ENCODE peak calls at places on chromosomes 5 and 9, in seven cellular contexts. I, Q, U, O, J, A and G are unnamed samples.

GRCh38 chr5:80860934-80861613 is 99.1 kb upstream of the RASGRF2 start:
- DNase-seq in A (no peak), O (no peak), Q (no peak), J (no peak), I (no peak), U (no peak), G (no peak)

GRCh38 chr5:150527808-150528207 is 19.9 kb downstream of the NDST1 start:
- DNase-seq in A (peak; percentile 61), O (no peak), I (no peak), Q (no peak), U (no peak), J (no peak), G (no peak)

GRCh38 chr5:140827704-140828401 is at the start of gene PCDHA6:
- DNase-seq in J (no peak), Q (no peak), A (no peak), O (no peak), I (no peak), U (no peak), G (no peak)

GRCh38 chr5:52799358-52799982 is 11.8 kb downstream of the ITGA1 start:
- DNase-seq in J (no peak), A (peak; percentile 61), U (peak; percentile 59), O (no peak), I (peak; percentile 38), Q (peak; percentile 18), G (no peak)

GRCh38 chr9:109250311-109250741 is 70.5 kb downstream of the EPB41L4B start:
- DNase-seq in I (no peak), U (no peak), A (no peak), J (no peak), O (peak; percentile 47), Q (no peak), G (no peak)

GRCh38 chr9:32524558-32525461 is 1.2 kb downstream of the RIGI start:
- DNase-seq in O (no peak), I (peak; percentile 71), J (peak; percentile 12), A (no peak), Q (peak; percentile 15), U (peak; percentile 16), G (peak; percentile 24)

GRCh38 chr5:73825219-73825618 is 199.2 kb downstream of the ARHGEF28 start:
- DNase-seq in U (no peak), A (no peak), I (no peak), J (no peak), Q (no peak), O (no peak), G (no peak)

GRCh38 chr9:86721843-86722705 is 225.2 kb downstream of the GAS1 start:
- DNase-seq in I (no peak), U (peak; percentile 86), O (no peak), Q (peak; percentile 16), A (no peak), J (peak; percentile 58), G (peak; percentile 71)

GRCh38 chr9:17082343-17082742 is 52.5 kb upstream of the CNTLN start:
- DNase-seq in U (peak; percentile 32), A (no peak), J (peak; percentile 36), O (no peak), Q (no peak), I (no peak), G (no peak)

GRCh38 chr5:138542120-138542955 is 698 bp downstream of the ETF1 start:
- DNase-seq in U (no peak), A (no peak), Q (no peak), J (no peak), I (peak; percentile 27), O (peak; percentile 88), G (no peak)

GRCh38 chr5:149892594-149892993 is 52.0 kb downstream of the PDE6A start:
- DNase-seq in J (no peak), I (no peak), Q (no peak), A (no peak), U (no peak), O (no peak), G (no peak)

GRCh38 chr5:156879665-156880285 is 29.7 kb downstream of the PPP1R2B start:
- DNase-seq in U (no peak), O (no peak), I (no peak), J (no peak), Q (no peak), A (no peak), G (no peak)

GRCh38 chr5:82004511-82004910 is 32.7 kb downstream of the ATG10 start:
- DNase-seq in I (no peak), Q (no peak), U (no peak), A (no peak), O (no peak), J (no peak), G (no peak)

GRCh38 chr5:37767251-37767650 is 72.6 kb downstream of the GDNF start:
- DNase-seq in I (no peak), U (no peak), O (no peak), A (no peak), Q (no peak), J (no peak), G (no peak)

GRCh38 chr5:93158841-93159240 is 422.2 kb downstream of the NR2F1-AS1 start:
- DNase-seq in Q (no peak), U (no peak), J (no peak), I (no peak), A (no peak), O (no peak), G (no peak)

GRCh38 chr5:110054240-110054639 is 364.5 kb downstream of the MAN2A1 start:
- DNase-seq in O (no peak), I (peak; percentile 28), A (no peak), U (no peak), Q (peak; percentile 8), J (no peak), G (no peak)

GRCh38 chr9:21681641-21682040 is 120.8 kb upstream of the MTAP start:
- DNase-seq in Q (no peak), A (no peak), O (no peak), J (no peak), U (no peak), I (no peak), G (no peak)

GRCh38 chr5:75052461-75053285 is at the start of gene GCNT4:
- DNase-seq in A (peak; percentile 74), O (no peak), J (peak; percentile 36), I (peak; percentile 52), U (peak; percentile 28), Q (peak; percentile 17), G (no peak)

GRCh38 chr9:76114144-76114543 is 223.7 kb downstream of the PCSK5 start:
- DNase-seq in O (no peak), J (peak; percentile 61), U (no peak), A (no peak), I (no peak), Q (no peak), G (no peak)

GRCh38 chr9:98369066-98369425 is 113.6 kb upstream of the TBC1D2 start:
- DNase-seq in O (peak; percentile 72), U (no peak), J (no peak), Q (no peak), I (no peak), A (no peak), G (no peak)

GRCh38 chr5:75331-76320 is 16.3 kb upstream of the PLEKHG4B start:
- DNase-seq in I (no peak), A (no peak), J (no peak), Q (no peak), O (no peak), U (no peak), G (no peak)

GRCh38 chr9:130741831-130742449 is 48.4 kb downstream of the EXOSC2 start:
- DNase-seq in I (no peak), U (no peak), Q (no peak), J (no peak), A (no peak), O (no peak), G (no peak)

GRCh38 chr5:167970002-167970401 is 321.4 kb upstream of the WWC1 start:
- DNase-seq in Q (no peak), U (no peak), A (no peak), I (no peak), J (no peak), O (no peak), G (no peak)

GRCh38 chr5:57836921-57837320 is 354.3 kb upstream of the ACTBL2 start:
- DNase-seq in J (no peak), A (no peak), O (no peak), U (no peak), I (no peak), Q (no peak), G (no peak)

GRCh38 chr9:99818439-99818992 is 3.2 kb upstream of the NR4A3 start:
- DNase-seq in U (no peak), A (no peak), Q (no peak), J (no peak), I (no peak), O (no peak), G (no peak)

GRCh38 chr9:99821187-99822095 is at the start of gene NR4A3:
- DNase-seq in U (peak; percentile 93), Q (peak; percentile 95), O (peak; percentile 98), A (peak; percentile 94), J (peak; percentile 92), I (peak; percentile 96), G (peak; percentile 90)

GRCh38 chr9:99819123-99819483 is 2.6 kb upstream of the NR4A3 start:
- DNase-seq in Q (no peak), A (no peak), O (no peak), J (no peak), U (no peak), I (no peak), G (no peak)

GRCh38 chr9:99820330-99821186 is 1.1 kb upstream of the NR4A3 start:
- DNase-seq in Q (peak; percentile 64), A (no peak), I (peak; percentile 68), U (peak; percentile 81), O (peak; percentile 97), J (peak; percentile 74), G (peak; percentile 74)

GRCh38 chr9:99819484-99820329 is 2.0 kb upstream of the NR4A3 start:
- DNase-seq in Q (peak; percentile 85), O (peak; percentile 98), U (peak; percentile 94), A (peak; percentile 96), J (peak; percentile 94), I (peak; percentile 91), G (peak; percentile 90)
- H3K4me3 ChIP-seq in Q (peak overlapping the region; percentile 77), O (peak overlapping the region; percentile 81), U (peak overlapping the region; percentile 81), A (peak overlapping the region; percentile 66), J (peak overlapping the region; percentile 96), I (peak overlapping the region; percentile 71), G (peak overlapping the region; percentile 78)

DNA sequence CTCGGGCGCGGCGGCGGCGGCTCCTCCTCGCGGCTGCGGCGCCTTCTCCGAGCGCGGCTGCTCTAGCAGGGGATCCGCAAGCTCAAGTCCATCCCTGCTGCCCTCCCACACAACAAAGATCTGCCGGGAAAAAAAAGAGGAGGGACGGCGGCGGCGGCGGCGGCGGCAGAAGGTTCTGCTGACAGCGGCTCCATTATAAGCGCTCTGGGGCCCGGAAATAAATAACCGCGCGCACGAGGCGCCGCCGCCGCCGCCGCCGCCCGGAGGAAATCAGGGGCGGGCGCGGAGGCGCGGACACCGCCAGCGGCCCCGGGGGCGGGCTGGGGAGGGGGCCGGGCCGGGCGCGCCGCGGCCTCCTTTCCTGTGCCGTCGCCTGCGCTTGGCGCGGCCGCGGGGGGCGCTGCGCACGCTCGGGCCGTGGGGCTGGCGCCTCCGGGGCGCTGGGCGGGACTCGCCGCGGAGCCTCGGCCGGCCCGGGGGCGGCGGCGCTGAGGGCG is at the start of gene ANKH:
- DNase-seq in J (peak; percentile 73), I (peak; percentile 82), O (no peak), U (peak; percentile 63), A (peak; percentile 90), Q (peak; percentile 79), G (peak; percentile 53)
- TF ChIP-seq POLR2A in J (no peak), I (no peak), O (no peak), U (no peak), A (no peak), Q (peak; percentile 18), G (no peak)

GRCh38 chr5:36237756-36238155 is 4.0 kb downstream of the NADK2 start:
- DNase-seq in Q (no peak), I (no peak), A (no peak), J (no peak), O (no peak), U (no peak), G (no peak)
- H3K4me3 ChIP-seq in Q (no peak overlapping the region), I (no peak overlapping the region), A (no peak overlapping the region), J (no peak overlapping the region), O (no peak overlapping the region), U (no peak overlapping the region), G (no peak overlapping the region)

GRCh38 chr9:128881884-128882676 is at the start of the genes KYAT1 and LRRC8A:
- DNase-seq in Q (peak; percentile 95), O (peak; percentile 98), I (peak; percentile 98), U (peak; percentile 96), J (peak; percentile 97), A (peak; percentile 99), G (peak; percentile 100)
- TF ChIP-seq POLR2A in Q (peak; percentile 86), O (no peak), I (no peak), U (peak; percentile 78), J (peak; percentile 59), A (no peak), G (no peak)